ENCODE peak calls at places on chromosomes 5 and 9, in eight cellular contexts. P is globus pallidus, B is choroid plexus epithelial cell, F is AG08396, H is HuH-7.5, I is upper lobe of right lung, G is NCI-H2081, M is neuronal stem cell. K is an unnamed sample.

GRCh38 chr5:91207248-91207647 is 175.9 kb downstream of the ARRDC3 start:
- DNase-seq in H (no peak), M (no peak), P (no peak), B (no peak), I (no peak), G (no peak), F (no peak), K (no peak)

GRCh38 chr5:179288809-179289185 is 56.5 kb downstream of the ADAMTS2 start:
- DNase-seq in F (no peak), H (no peak), B (no peak), I (peak; percentile 55), M (no peak), G (no peak), P (no peak), K (no peak)

GRCh38 chr5:96714450-96714849 is 52.3 kb downstream of the CAST start:
- DNase-seq in H (no peak), M (no peak), F (no peak), I (no peak), P (no peak), G (no peak), B (peak; percentile 49), K (no peak)

GRCh38 chr9:89422151-89422918 is 75.6 kb downstream of the SEMA4D start:
- DNase-seq in I (no peak), H (no peak), B (peak; percentile 74), G (no peak), P (no peak), M (no peak), F (peak; percentile 47), K (no peak)

GRCh38 chr5:146789712-146790660 is 88.6 kb downstream of the PPP2R2B start:
- DNase-seq in G (no peak), F (no peak), H (no peak), M (peak; percentile 76), B (no peak), P (no peak), I (no peak), K (no peak)

GRCh38 chr5:6468870-6469269 is 20.2 kb downstream of the UBE2QL1 start:
- DNase-seq in P (no peak), B (no peak), G (no peak), F (no peak), M (no peak), I (no peak), H (no peak), K (no peak)

GRCh38 chr5:137395011-137395755 is 103.9 kb downstream of the SPOCK1 start:
- DNase-seq in F (peak; percentile 15), M (no peak), H (no peak), B (no peak), P (no peak), G (peak; percentile 30), I (no peak), K (no peak)

GRCh38 chr5:19923742-19924141 is 64.3 kb downstream of the CDH18 start:
- DNase-seq in G (no peak), F (no peak), P (no peak), I (no peak), M (no peak), H (no peak), B (no peak), K (no peak)

GRCh38 chr5:173662896-173663809 is 46.7 kb upstream of the BOD1 start:
- DNase-seq in I (no peak), P (no peak), B (no peak), G (no peak), H (no peak), M (no peak), F (no peak), K (no peak)

GRCh38 chr9:15157371-15157770 is 149.6 kb downstream of the TTC39B start:
- DNase-seq in M (no peak), B (peak; percentile 39), I (no peak), G (no peak), F (no peak), P (no peak), H (no peak), K (no peak)

GRCh38 chr5:32673272-32673671 is 37.8 kb upstream of the NPR3 start:
- DNase-seq in I (no peak), M (no peak), P (no peak), B (no peak), H (no peak), G (no peak), F (no peak), K (no peak)

GRCh38 chr5:90590-91547 is 1.1 kb upstream of the PLEKHG4B start:
- DNase-seq in G (peak; percentile 49), P (no peak), F (no peak), B (peak; percentile 25), M (no peak), H (no peak), I (no peak), K (peak; percentile 26)

K was measured in GM13976.